ENCODE peak calls at places on chromosome 15, in five cellular contexts. One of them, this sample, is unnamed.

GRCh38 chr15:66233487-66234415 is 19.8 kb downstream of the MEGF11 start:
- DNase-seq in K562: peak
- DNase-seq in HepG2: peak
- DNase-seq in GM12878: no peak
- DNase-seq in H1: peak
- DNase-seq in this sample: no peak

GRCh38 chr15:32718082-32718821 is 448 bp downstream of the GREM1 start:
- DNase-seq in K562: no peak
- DNase-seq in HepG2: no peak
- DNase-seq in GM12878: no peak
- DNase-seq in H1: no peak
- DNase-seq in this sample: peak

GRCh38 chr15:52200831-52201365 is 9.7 kb upstream of the GNB5 start:
- DNase-seq in K562: no peak
- DNase-seq in HepG2: no peak
- DNase-seq in GM12878: no peak
- DNase-seq in H1: no peak
- DNase-seq in this sample: no peak

GRCh38 chr15:23569513-23569912 is 4.0 kb downstream of the MKRN3 start:
- DNase-seq in K562: no peak
- DNase-seq in HepG2: no peak
- DNase-seq in GM12878: no peak
- DNase-seq in H1: no peak
- DNase-seq in this sample: no peak

GRCh38 chr15:45023659-45024320 is 795 bp downstream of the SORD start:
- DNase-seq in K562: peak
- DNase-seq in HepG2: no peak
- DNase-seq in GM12878: no peak
- DNase-seq in H1: no peak
- DNase-seq in this sample: peak

GRCh38 chr15:70033109-70033508 is 64.6 kb downstream of the TLE3 start:
- DNase-seq in K562: no peak
- DNase-seq in HepG2: no peak
- DNase-seq in GM12878: no peak
- DNase-seq in H1: no peak
- DNase-seq in this sample: peak

GRCh38 chr15:100002787-100003536 is 269.7 kb upstream of the LYSMD4 start:
- DNase-seq in K562: no peak
- DNase-seq in HepG2: no peak
- DNase-seq in GM12878: no peak
- DNase-seq in H1: no peak
- DNase-seq in this sample: no peak

GRCh38 chr15:77836116-77836798 is 203.5 kb upstream of the LINGO1 start:
- DNase-seq in K562: peak
- DNase-seq in HepG2: no peak
- DNase-seq in GM12878: no peak
- DNase-seq in H1: no peak
- DNase-seq in this sample: peak

GRCh38 chr15:75712668-75713337 is at the start of gene CSPG4:
- DNase-seq in K562: peak
- DNase-seq in HepG2: no peak
- DNase-seq in GM12878: no peak
- DNase-seq in H1: peak
- DNase-seq in this sample: no peak

GRCh38 chr15:44381223-44381622 is 46.2 kb upstream of the CTDSPL2 start:
- DNase-seq in K562: no peak
- DNase-seq in HepG2: no peak
- DNase-seq in GM12878: no peak
- DNase-seq in H1: no peak
- DNase-seq in this sample: no peak

GRCh38 chr15:84715442-84716035 is 400 bp downstream of the SEC11A start:
- DNase-seq in K562: no peak
- DNase-seq in HepG2: no peak
- DNase-seq in GM12878: no peak
- DNase-seq in H1: no peak
- DNase-seq in this sample: peak

GRCh38 chr15:62899090-62899493 is 143.5 kb upstream of the TPM1 start:
- DNase-seq in K562: no peak
- DNase-seq in HepG2: peak
- DNase-seq in GM12878: no peak
- DNase-seq in H1: no peak
- DNase-seq in this sample: no peak
- TF ChIP-seq RAD21 in K562: no peak
- TF ChIP-seq RAD21 in HepG2: no peak
- TF ChIP-seq RAD21 in GM12878: no peak
- TF ChIP-seq RAD21 in H1: no peak
- TF ChIP-seq RAD21 in this sample: no peak

GRCh38 chr15:57751177-57751800 is 44.8 kb downstream of the POLR2M start:
- DNase-seq in K562: no peak
- DNase-seq in HepG2: peak
- DNase-seq in GM12878: no peak
- DNase-seq in H1: no peak
- DNase-seq in this sample: peak
- TF ChIP-seq CHD2 in K562: no peak
- TF ChIP-seq CHD2 in HepG2: no peak
- TF ChIP-seq CHD2 in GM12878: no peak
- TF ChIP-seq CHD2 in H1: no peak
- TF ChIP-seq CHD2 in this sample: no peak

GRCh38 chr15:88401972-88402656 is 65.1 kb downstream of the MRPL46 start:
- DNase-seq in K562: no peak
- DNase-seq in HepG2: no peak
- DNase-seq in GM12878: no peak
- DNase-seq in H1: no peak
- DNase-seq in this sample: peak
- H2AFZ ChIP-seq in K562: no peak
- H2AFZ ChIP-seq in HepG2: no peak
- H2AFZ ChIP-seq in GM12878: no peak
- H2AFZ ChIP-seq in H1: no peak
- H2AFZ ChIP-seq in this sample: no peak

DNA sequence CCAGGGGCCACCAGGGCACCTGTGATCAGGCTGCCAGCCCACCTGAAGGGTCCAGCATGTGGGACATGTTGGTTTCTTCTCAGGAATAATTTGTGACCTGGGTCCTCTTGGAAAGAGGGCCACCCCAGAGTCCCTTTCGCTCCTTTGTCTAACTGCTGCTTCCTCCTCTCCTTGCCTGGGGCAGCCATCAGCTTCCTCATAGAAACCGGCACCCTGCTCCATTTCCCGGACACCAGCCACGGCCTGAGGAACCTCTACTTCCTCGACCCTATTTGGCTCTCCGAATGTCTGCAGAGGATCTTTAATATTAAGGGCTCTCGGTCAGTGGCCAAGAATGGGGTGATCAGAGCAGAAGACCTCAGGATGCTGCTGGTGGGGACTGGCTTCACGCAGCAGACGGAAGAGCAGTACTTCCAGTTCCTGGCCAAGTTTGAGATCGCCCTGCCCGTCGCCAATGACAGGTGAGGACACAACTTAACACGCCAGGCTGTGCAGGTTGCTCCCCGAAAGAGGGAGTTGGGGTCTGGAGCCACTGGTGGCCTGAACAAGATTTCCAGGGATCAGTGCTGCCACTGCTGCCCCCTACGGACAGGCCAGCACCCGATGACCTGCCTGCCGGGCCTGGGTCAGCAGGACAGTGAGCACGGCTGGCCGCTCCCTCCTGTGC is 109.7 kb downstream of the LRRK1 start:
- DNase-seq in K562: no peak
- DNase-seq in HepG2: no peak
- DNase-seq in GM12878: no peak
- DNase-seq in H1: peak
- DNase-seq in this sample: no peak
- TF ChIP-seq RAD21 in K562: no peak
- TF ChIP-seq RAD21 in HepG2: no peak
- TF ChIP-seq RAD21 in GM12878: no peak
- TF ChIP-seq RAD21 in H1: no peak
- TF ChIP-seq RAD21 in this sample: no peak

GRCh38 chr15:39357478-39358268 is 223.2 kb upstream of the THBS1 start:
- DNase-seq in K562: no peak
- DNase-seq in HepG2: no peak
- DNase-seq in GM12878: no peak
- DNase-seq in H1: no peak
- DNase-seq in this sample: no peak

GRCh38 chr15:39360417-39360816 is 220.5 kb upstream of the THBS1 start:
- DNase-seq in K562: no peak
- DNase-seq in HepG2: peak
- DNase-seq in GM12878: no peak
- DNase-seq in H1: no peak
- DNase-seq in this sample: no peak

GRCh38 chr15:39361497-39361896 is 219.4 kb upstream of the THBS1 start:
- DNase-seq in K562: no peak
- DNase-seq in HepG2: no peak
- DNase-seq in GM12878: no peak
- DNase-seq in H1: no peak
- DNase-seq in this sample: no peak

GRCh38 chr15:39359736-39360135 is 221.1 kb upstream of the THBS1 start:
- DNase-seq in K562: no peak
- DNase-seq in HepG2: no peak
- DNase-seq in GM12878: no peak
- DNase-seq in H1: no peak
- DNase-seq in this sample: no peak

GRCh38 chr15:39358441-39359041 is 222.3 kb upstream of the THBS1 start:
- DNase-seq in K562: peak
- DNase-seq in HepG2: peak
- DNase-seq in GM12878: no peak
- DNase-seq in H1: no peak
- DNase-seq in this sample: no peak
- TF ChIP-seq CHD2 in K562: no peak
- TF ChIP-seq CHD2 in HepG2: no peak
- TF ChIP-seq CHD2 in GM12878: no peak
- TF ChIP-seq CHD2 in H1: no peak
- TF ChIP-seq CHD2 in this sample: no peak